ENCODE peak calls at places on chromosomes 2 and 18, in five cellular contexts. C is NCI-H2029, G is substantia nigra, X is Peyer's patch, T is stomach. S is an unnamed sample.

GRCh38 chr2:8847400-8847799 is 10.0 kb upstream of the KIDINS220 start:
- DNase-seq in T (no peak), C (no peak), G (no peak), X (no peak), S (no peak)

GRCh38 chr2:40412456-40412855 is 39.4 kb downstream of the SLC8A1 start:
- DNase-seq in X (no peak), G (no peak), T (no peak), C (no peak), S (no peak)

GRCh38 chr2:31567679-31568078 is 13.1 kb downstream of the SRD5A2 start:
- DNase-seq in G (no peak), T (no peak), C (no peak), X (no peak), S (no peak)

GRCh38 chr2:237806334-237806733 is 7.8 kb downstream of the RBM44 start:
- DNase-seq in T (no peak), X (no peak), G (no peak), C (no peak), S (no peak)

GRCh38 chr2:222290691-222291484 is 7.9 kb downstream of the PAX3 start:
- DNase-seq in T (no peak), G (peak; percentile 49), X (no peak), C (no peak), S (peak; percentile 64)

GRCh38 chr18:79586436-79587297 is 92.9 kb upstream of the CTDP1 start:
- DNase-seq in C (no peak), X (peak; percentile 40), G (no peak), T (no peak), S (no peak)

GRCh38 chr2:126947090-126947404 is 48.4 kb downstream of the TEX51 start:
- DNase-seq in T (no peak), C (no peak), G (no peak), X (no peak), S (no peak)

GRCh38 chr18:75823376-75823950 is 396.0 kb upstream of the SMIM21 start:
- DNase-seq in G (no peak), X (no peak), C (no peak), T (no peak), S (peak; percentile 91)

GRCh38 chr18:50163505-50163904 is 31.4 kb downstream of the MYO5B start:
- DNase-seq in X (no peak), C (no peak), G (no peak), T (no peak), S (no peak)

S was measured in NCI-H510A treated with DMSO at 0.1 percent for 48 hours.